ENCODE peak calls at places on chromosomes 1 and 21, in seven cellular contexts. One of them, this sample, is unnamed.

GRCh38 chr21:44709426-44710293 is 1.7 kb downstream of the TSPEAR start:
- DNase-seq in K562: no peak
- DNase-seq in HCT116: no peak
- DNase-seq in HepG2: no peak
- DNase-seq in H1: peak; percentile 49
- DNase-seq in GM12878: no peak
- DNase-seq in SK-N-SH: peak; percentile 28
- DNase-seq in this sample: no peak

GRCh38 chr1:225119307-225119706 is 189.8 kb downstream of the DNAH14 start:
- DNase-seq in K562: no peak
- DNase-seq in HCT116: no peak
- DNase-seq in HepG2: no peak
- DNase-seq in H1: no peak
- DNase-seq in GM12878: no peak
- DNase-seq in SK-N-SH: no peak
- DNase-seq in this sample: no peak

GRCh38 chr1:181133969-181134418 is 45.5 kb downstream of the IER5 start:
- DNase-seq in K562: no peak
- DNase-seq in HCT116: no peak
- DNase-seq in HepG2: no peak
- DNase-seq in H1: no peak
- DNase-seq in GM12878: no peak
- DNase-seq in SK-N-SH: no peak
- DNase-seq in this sample: no peak

GRCh38 chr1:59443355-59443754 is 146.5 kb downstream of the FGGY start:
- DNase-seq in K562: no peak
- DNase-seq in HCT116: no peak
- DNase-seq in HepG2: no peak
- DNase-seq in H1: no peak
- DNase-seq in GM12878: no peak
- DNase-seq in SK-N-SH: no peak
- DNase-seq in this sample: no peak

GRCh38 chr1:165914136-165914798 is 86.9 kb downstream of the UCK2 start:
- DNase-seq in K562: peak; percentile 81
- DNase-seq in HCT116: peak; percentile 54
- DNase-seq in HepG2: peak; percentile 67
- DNase-seq in H1: peak; percentile 72
- DNase-seq in GM12878: peak; percentile 54
- DNase-seq in SK-N-SH: peak; percentile 70
- DNase-seq in this sample: peak; percentile 77

GRCh38 chr1:17329610-17330009 is 21.6 kb downstream of the PADI4 start:
- DNase-seq in K562: no peak
- DNase-seq in HCT116: no peak
- DNase-seq in HepG2: no peak
- DNase-seq in H1: no peak
- DNase-seq in GM12878: no peak
- DNase-seq in SK-N-SH: no peak
- DNase-seq in this sample: no peak

GRCh38 chr21:42043201-42043895 is 27.8 kb upstream of the UMODL1 start:
- DNase-seq in K562: no peak
- DNase-seq in HCT116: no peak
- DNase-seq in HepG2: no peak
- DNase-seq in H1: no peak
- DNase-seq in GM12878: no peak
- DNase-seq in SK-N-SH: no peak
- DNase-seq in this sample: no peak

GRCh38 chr1:38166461-38166860 is 119.9 kb upstream of the POU3F1 start:
- DNase-seq in K562: no peak
- DNase-seq in HCT116: no peak
- DNase-seq in HepG2: no peak
- DNase-seq in H1: no peak
- DNase-seq in GM12878: no peak
- DNase-seq in SK-N-SH: no peak
- DNase-seq in this sample: no peak

GRCh38 chr1:192951961-192952460 is 107.1 kb downstream of the UCHL5 start:
- DNase-seq in K562: no peak
- DNase-seq in HCT116: no peak
- DNase-seq in HepG2: no peak
- DNase-seq in H1: no peak
- DNase-seq in GM12878: peak; percentile 12
- DNase-seq in SK-N-SH: no peak
- DNase-seq in this sample: no peak

GRCh38 chr21:43312011-43312410 is 114.9 kb downstream of the SIK1 start:
- DNase-seq in K562: no peak
- DNase-seq in HCT116: no peak
- DNase-seq in HepG2: no peak
- DNase-seq in H1: no peak
- DNase-seq in GM12878: no peak
- DNase-seq in SK-N-SH: no peak
- DNase-seq in this sample: no peak

GRCh38 chr1:243970077-243970476 is 81.0 kb upstream of the ZBTB18 start:
- DNase-seq in K562: no peak
- DNase-seq in HCT116: no peak
- DNase-seq in HepG2: no peak
- DNase-seq in H1: peak; percentile 27
- DNase-seq in GM12878: no peak
- DNase-seq in SK-N-SH: no peak
- DNase-seq in this sample: no peak

GRCh38 chr1:154714070-154714623 is 106.2 kb upstream of the ADAR start:
- DNase-seq in K562: no peak
- DNase-seq in HCT116: no peak
- DNase-seq in HepG2: no peak
- DNase-seq in H1: no peak
- DNase-seq in GM12878: no peak
- DNase-seq in SK-N-SH: no peak
- DNase-seq in this sample: no peak

GRCh38 chr1:196372896-196373536 is 235.2 kb downstream of the KCNT2 start:
- DNase-seq in K562: peak; percentile 43
- DNase-seq in HCT116: peak; percentile 34
- DNase-seq in HepG2: peak; percentile 27
- DNase-seq in H1: no peak
- DNase-seq in GM12878: no peak
- DNase-seq in SK-N-SH: peak; percentile 3
- DNase-seq in this sample: peak; percentile 23

GRCh38 chr1:1879942-1880341 is 10.9 kb downstream of the GNB1 start:
- DNase-seq in K562: no peak
- DNase-seq in HCT116: no peak
- DNase-seq in HepG2: no peak
- DNase-seq in H1: no peak
- DNase-seq in GM12878: no peak
- DNase-seq in SK-N-SH: no peak
- DNase-seq in this sample: no peak

GRCh38 chr1:1877852-1878436 is 12.9 kb downstream of the GNB1 start:
- DNase-seq in K562: no peak
- DNase-seq in HCT116: no peak
- DNase-seq in HepG2: no peak
- DNase-seq in H1: no peak
- DNase-seq in GM12878: no peak
- DNase-seq in SK-N-SH: no peak
- DNase-seq in this sample: no peak

GRCh38 chr1:1881727-1882126 is 9.2 kb downstream of the GNB1 start:
- DNase-seq in K562: no peak
- DNase-seq in HCT116: no peak
- DNase-seq in HepG2: no peak
- DNase-seq in H1: no peak
- DNase-seq in GM12878: no peak
- DNase-seq in SK-N-SH: no peak
- DNase-seq in this sample: no peak

GRCh38 chr1:1880617-1881312 is 10.1 kb downstream of the GNB1 start:
- DNase-seq in K562: no peak
- DNase-seq in HCT116: no peak
- DNase-seq in HepG2: no peak
- DNase-seq in H1: no peak
- DNase-seq in GM12878: no peak
- DNase-seq in SK-N-SH: no peak
- DNase-seq in this sample: no peak

DNA sequence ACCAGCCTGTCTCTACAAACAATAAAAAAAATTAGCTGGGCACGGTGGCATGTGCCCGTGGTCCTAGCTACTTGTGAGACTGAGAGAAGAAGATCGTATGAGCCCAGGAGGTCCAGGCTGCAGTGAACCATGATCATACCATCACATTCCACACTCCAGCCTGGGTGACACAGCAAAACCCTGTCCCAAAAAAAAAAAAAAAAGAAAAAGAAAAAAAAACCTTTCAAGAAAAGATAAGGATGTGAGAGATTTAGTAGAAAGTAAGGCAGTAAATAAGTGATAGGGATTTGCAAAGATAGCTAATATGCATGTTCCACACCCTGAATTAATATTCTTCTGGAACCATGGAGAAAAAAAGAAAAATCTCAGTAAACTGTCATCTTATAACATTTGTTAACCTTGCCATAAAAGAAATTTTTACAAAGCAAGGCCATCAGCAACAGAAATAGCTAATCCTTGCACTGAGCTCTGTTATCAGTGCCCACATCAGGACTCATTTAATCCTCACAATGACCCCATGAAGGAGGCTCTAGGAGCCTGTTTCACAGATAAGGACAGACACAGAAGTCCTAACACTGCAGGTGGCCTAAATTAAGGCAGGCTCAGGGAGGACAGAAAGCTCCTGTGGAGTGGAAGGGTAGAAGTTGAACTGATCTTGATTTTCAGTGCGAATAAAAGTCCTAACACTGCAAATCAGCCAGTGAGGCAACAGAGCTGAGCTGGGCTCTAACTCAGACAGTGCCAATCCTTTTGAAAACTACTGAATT is 7.6 kb downstream of the GNB1 start:
- DNase-seq in K562: peak; percentile 72
- DNase-seq in HCT116: no peak
- DNase-seq in HepG2: no peak
- DNase-seq in H1: no peak
- DNase-seq in GM12878: no peak
- DNase-seq in SK-N-SH: peak; percentile 58
- DNase-seq in this sample: no peak
- H3K4me1 ChIP-seq in K562: peaks cover 34% of the 10 kb centered on the region
- H3K4me1 ChIP-seq in HCT116: peaks cover 7% of the 10 kb centered on the region
- H3K4me1 ChIP-seq in HepG2: peaks cover 75% of the 10 kb centered on the region
- H3K4me1 ChIP-seq in H1: peaks cover 9% of the 10 kb centered on the region
- H3K4me1 ChIP-seq in GM12878: peaks cover 3% of the 10 kb centered on the region
- H3K4me1 ChIP-seq in SK-N-SH: peaks cover 20% of the 10 kb centered on the region
- H3K4me1 ChIP-seq in this sample: peaks cover 5% of the 10 kb centered on the region

GRCh38 chr1:28508435-28508754 is 2.6 kb downstream of the RCC1 start:
- DNase-seq in K562: no peak
- DNase-seq in HCT116: no peak
- DNase-seq in HepG2: no peak
- DNase-seq in H1: no peak
- DNase-seq in GM12878: no peak
- DNase-seq in SK-N-SH: no peak
- DNase-seq in this sample: no peak
- TF ChIP-seq YY1 in K562: no peak
- TF ChIP-seq YY1 in HCT116: no peak
- TF ChIP-seq YY1 in HepG2: no peak
- TF ChIP-seq YY1 in H1: no peak
- TF ChIP-seq YY1 in GM12878: no peak
- TF ChIP-seq YY1 in SK-N-SH: no peak
- TF ChIP-seq YY1 in this sample: no peak

DNA sequence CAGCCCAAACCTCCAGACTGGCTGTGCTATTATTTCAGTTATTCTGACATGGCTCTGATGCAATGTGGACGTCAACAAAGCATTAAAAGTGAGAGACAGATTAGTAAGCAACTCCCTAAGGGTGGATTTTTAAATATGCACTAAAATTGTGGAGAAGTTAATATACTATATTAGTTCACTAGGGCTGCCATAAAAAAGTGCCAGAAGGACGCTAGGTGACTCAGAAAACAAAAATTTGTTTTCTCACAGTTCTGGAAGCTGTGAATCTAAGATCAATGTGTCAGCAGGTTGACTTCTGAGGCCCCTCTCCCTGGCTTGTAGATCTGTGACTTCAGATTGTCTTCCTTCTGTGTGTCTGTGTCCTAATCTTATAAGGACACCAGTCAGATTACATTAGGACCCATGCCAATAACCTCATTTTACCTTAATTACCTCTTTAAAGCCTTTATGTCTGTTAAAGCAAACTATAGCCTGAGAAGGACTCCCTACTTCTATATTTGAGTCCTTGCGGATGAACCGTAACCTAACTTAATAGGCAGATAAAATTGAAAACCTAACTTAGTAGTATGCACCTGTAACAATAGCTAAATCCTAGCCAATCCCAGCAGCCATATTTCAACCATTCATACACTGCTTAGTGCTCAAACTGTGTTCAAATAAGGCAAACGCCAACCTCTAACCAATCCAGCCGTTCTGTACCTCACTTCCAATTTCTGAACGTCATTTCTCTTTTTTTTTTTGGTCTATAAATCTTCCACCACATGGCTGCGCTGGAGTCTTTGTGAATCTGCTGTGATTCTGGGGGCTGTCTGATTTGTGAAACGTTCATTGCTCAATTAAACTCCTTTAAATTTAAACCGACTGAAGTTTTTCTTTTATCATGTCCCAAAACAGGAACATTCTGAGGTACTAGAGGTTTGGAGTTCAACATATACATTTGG is 65.9 kb upstream of the BACH1 start:
- DNase-seq in K562: no peak
- DNase-seq in HCT116: no peak
- DNase-seq in HepG2: no peak
- DNase-seq in H1: no peak
- DNase-seq in GM12878: no peak
- DNase-seq in SK-N-SH: no peak
- DNase-seq in this sample: no peak
- H3K4me1 ChIP-seq in K562: peaks cover 9% of the 10 kb centered on the region
- H3K4me1 ChIP-seq in HCT116: no peaks in the 10 kb centered on the region
- H3K4me1 ChIP-seq in HepG2: no peaks in the 10 kb centered on the region
- H3K4me1 ChIP-seq in H1: no peaks in the 10 kb centered on the region
- H3K4me1 ChIP-seq in GM12878: peaks cover 69% of the 10 kb centered on the region
- H3K4me1 ChIP-seq in SK-N-SH: no peaks in the 10 kb centered on the region
- H3K4me1 ChIP-seq in this sample: no peaks in the 10 kb centered on the region

GRCh38 chr1:30109853-30110252 is 613.5 kb downstream of the MATN1 start:
- DNase-seq in K562: no peak
- DNase-seq in HCT116: no peak
- DNase-seq in HepG2: no peak
- DNase-seq in H1: no peak
- DNase-seq in GM12878: no peak
- DNase-seq in SK-N-SH: peak; percentile 80
- DNase-seq in this sample: no peak

GRCh38 chr1:30110826-30111225 is 612.6 kb downstream of the MATN1 start:
- DNase-seq in K562: no peak
- DNase-seq in HCT116: no peak
- DNase-seq in HepG2: no peak
- DNase-seq in H1: no peak
- DNase-seq in GM12878: no peak
- DNase-seq in SK-N-SH: no peak
- DNase-seq in this sample: no peak

GRCh38 chr1:30106125-30106524 is 617.3 kb downstream of the MATN1 start:
- DNase-seq in K562: peak; percentile 81
- DNase-seq in HCT116: no peak
- DNase-seq in HepG2: peak; percentile 25
- DNase-seq in H1: peak; percentile 87
- DNase-seq in GM12878: no peak
- DNase-seq in SK-N-SH: peak; percentile 76
- DNase-seq in this sample: peak; percentile 78

DNA sequence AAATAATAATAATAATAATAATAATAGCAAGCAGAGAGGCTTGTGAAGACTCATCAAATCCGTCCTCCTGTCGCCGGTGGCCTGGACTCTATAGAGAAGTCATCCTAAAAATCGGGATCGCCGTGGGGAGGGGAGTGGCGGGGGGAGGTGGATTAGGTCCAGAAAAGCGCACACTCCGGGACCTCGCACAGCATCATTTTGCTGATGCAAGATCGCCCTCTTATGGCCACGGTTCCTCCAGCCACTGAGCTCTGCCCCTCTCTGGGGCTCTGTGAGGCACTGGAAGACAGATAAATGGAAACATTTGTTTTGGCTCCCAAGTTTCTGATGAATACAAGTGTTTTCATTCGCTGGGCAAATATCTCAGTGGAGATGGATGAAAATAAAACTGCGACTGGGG is 612.0 kb downstream of the MATN1 start:
- DNase-seq in K562: peak; percentile 48
- DNase-seq in HCT116: peak; percentile 10
- DNase-seq in HepG2: peak; percentile 5
- DNase-seq in H1: peak; percentile 77
- DNase-seq in GM12878: no peak
- DNase-seq in SK-N-SH: peak; percentile 76
- DNase-seq in this sample: peak; percentile 52
- TF ChIP-seq YY1 in K562: no peak
- TF ChIP-seq YY1 in HCT116: no peak
- TF ChIP-seq YY1 in HepG2: no peak
- TF ChIP-seq YY1 in H1: no peak
- TF ChIP-seq YY1 in GM12878: no peak
- TF ChIP-seq YY1 in SK-N-SH: no peak
- TF ChIP-seq YY1 in this sample: no peak